ENCODE peak calls at places on chromosomes 16 and 17, in four cellular contexts. G, L, Q and W are unnamed samples. For H3K4me1, the result is how much of the 10 kb centered on the place peaks cover.

GRCh38 chr17:4708436-4708835 is 2.0 kb upstream of the ARRB2 start:
- DNase-seq in G (no peak), L (peak), Q (no peak), W (no peak)

GRCh38 chr17:4204190-4204589 is 59.6 kb downstream of the ANKFY1 start:
- DNase-seq in G (no peak), L (no peak), Q (peak), W (no peak)

GRCh38 chr16:75320435-75320834 is 69.0 kb upstream of the BCAR1 start:
- DNase-seq in G (no peak), L (no peak), Q (peak), W (peak)

GRCh38 chr17:77610980-77611641 is 347.4 kb upstream of the TNRC6C start:
- DNase-seq in G (no peak), L (no peak), Q (peak), W (no peak)

GRCh38 chr17:57595942-57596695 is 149.0 kb downstream of the CCDC182 start:
- DNase-seq in G (no peak), L (no peak), Q (no peak), W (no peak)

GRCh38 chr17:27533874-27534815 is 77.9 kb downstream of the KSR1 start:
- DNase-seq in G (no peak), L (no peak), Q (peak), W (no peak)

GRCh38 chr16:58451263-58451662 is 48.7 kb upstream of the NDRG4 start:
- DNase-seq in G (no peak), L (no peak), Q (no peak), W (no peak)

GRCh38 chr17:74649909-74650308 is 26.4 kb upstream of the CD300E start:
- DNase-seq in G (no peak), L (no peak), Q (no peak), W (no peak)

GRCh38 chr16:89670496-89671431 is 13.1 kb downstream of the SPATA33 start:
- DNase-seq in G (no peak), L (no peak), Q (peak), W (no peak)

GRCh38 chr17:76524598-76525512 is 12.7 kb downstream of the CYGB start:
- DNase-seq in G (peak), L (no peak), Q (peak), W (peak)

GRCh38 chr17:58381124-58381838 is 29.3 kb upstream of the SUPT4H1 start:
- DNase-seq in G (peak), L (no peak), Q (no peak), W (no peak)

GRCh38 chr17:49214665-49215360 is 4.3 kb downstream of the ABI3 start:
- DNase-seq in G (peak), L (no peak), Q (no peak), W (peak)
- H3K4me3 ChIP-seq in G (no peak), L (no peak), Q (no peak), W (no peak)

GRCh38 chr16:85472514-85472913 is 140.6 kb upstream of the GSE1 start:
- DNase-seq in G (no peak), L (no peak), Q (no peak), W (no peak)
- H3K4me1 ChIP-seq in G (under half), L (under half), Q (under half), W (under half)

DNA sequence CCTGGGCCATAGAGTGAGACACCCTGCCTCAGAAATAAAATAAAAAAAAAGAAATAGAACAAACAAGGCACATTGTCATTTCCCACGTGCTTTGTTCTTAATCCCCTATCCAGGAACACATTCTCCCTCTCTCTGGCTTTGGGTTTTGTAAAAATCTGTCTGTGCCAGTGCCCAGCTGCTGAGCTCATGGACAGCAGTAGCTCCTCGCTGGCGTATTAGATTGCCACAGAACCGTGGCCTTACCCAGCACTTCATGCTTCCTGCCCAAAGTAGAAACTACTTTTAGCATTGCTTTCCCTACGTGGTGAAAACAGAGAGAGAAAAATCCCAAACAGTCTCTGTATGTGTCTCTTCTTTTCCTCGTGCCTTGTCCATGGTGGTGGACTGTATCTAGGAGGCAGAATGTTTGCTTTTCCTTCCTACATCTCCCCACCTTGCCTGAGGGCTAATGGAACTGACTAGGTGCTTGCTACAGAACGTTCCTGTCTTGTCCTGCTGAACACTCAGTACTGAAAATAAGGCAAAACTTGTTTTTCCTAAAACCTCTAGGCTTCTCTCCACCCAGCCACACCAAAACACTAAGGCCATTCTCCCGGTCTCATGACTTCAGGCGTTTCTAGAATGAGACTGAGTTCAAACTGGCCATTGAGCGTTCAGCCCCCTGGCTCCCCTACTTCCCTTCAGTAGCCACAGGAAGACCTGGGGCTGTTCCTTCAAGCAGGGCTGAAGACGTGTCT is 26.1 kb downstream of the MNT start:
- DNase-seq in G (no peak), L (no peak), Q (no peak), W (no peak)
- H3K27ac ChIP-seq in G (no peak), L (no peak), Q (no peak), W (no peak)

GRCh38 chr17:21167303-21167702 is 40.5 kb downstream of the DHRS7B start:
- DNase-seq in G (no peak), L (no peak), Q (peak), W (peak)
- H3K4me3 ChIP-seq in G (no peak), L (no peak), Q (peak), W (no peak)

GRCh38 chr17:17416007-17416399 is 60.8 kb upstream of the MED9 start:
- DNase-seq in G (no peak), L (peak), Q (peak), W (no peak)

GRCh38 chr17:17414316-17414937 is 62.4 kb upstream of the MED9 start:
- DNase-seq in G (no peak), L (no peak), Q (peak), W (no peak)

GRCh38 chr17:17417718-17418151 is 59.1 kb upstream of the MED9 start:
- DNase-seq in G (no peak), L (no peak), Q (no peak), W (no peak)

GRCh38 chr17:17415006-17415405 is 61.8 kb upstream of the MED9 start:
- DNase-seq in G (no peak), L (no peak), Q (no peak), W (no peak)

GRCh38 chr17:17416400-17417360 is 60.1 kb upstream of the MED9 start:
- DNase-seq in G (no peak), L (no peak), Q (peak), W (no peak)
- H3K4me1 ChIP-seq in G (under half), L (under half), Q (under half), W (under half)

DNA sequence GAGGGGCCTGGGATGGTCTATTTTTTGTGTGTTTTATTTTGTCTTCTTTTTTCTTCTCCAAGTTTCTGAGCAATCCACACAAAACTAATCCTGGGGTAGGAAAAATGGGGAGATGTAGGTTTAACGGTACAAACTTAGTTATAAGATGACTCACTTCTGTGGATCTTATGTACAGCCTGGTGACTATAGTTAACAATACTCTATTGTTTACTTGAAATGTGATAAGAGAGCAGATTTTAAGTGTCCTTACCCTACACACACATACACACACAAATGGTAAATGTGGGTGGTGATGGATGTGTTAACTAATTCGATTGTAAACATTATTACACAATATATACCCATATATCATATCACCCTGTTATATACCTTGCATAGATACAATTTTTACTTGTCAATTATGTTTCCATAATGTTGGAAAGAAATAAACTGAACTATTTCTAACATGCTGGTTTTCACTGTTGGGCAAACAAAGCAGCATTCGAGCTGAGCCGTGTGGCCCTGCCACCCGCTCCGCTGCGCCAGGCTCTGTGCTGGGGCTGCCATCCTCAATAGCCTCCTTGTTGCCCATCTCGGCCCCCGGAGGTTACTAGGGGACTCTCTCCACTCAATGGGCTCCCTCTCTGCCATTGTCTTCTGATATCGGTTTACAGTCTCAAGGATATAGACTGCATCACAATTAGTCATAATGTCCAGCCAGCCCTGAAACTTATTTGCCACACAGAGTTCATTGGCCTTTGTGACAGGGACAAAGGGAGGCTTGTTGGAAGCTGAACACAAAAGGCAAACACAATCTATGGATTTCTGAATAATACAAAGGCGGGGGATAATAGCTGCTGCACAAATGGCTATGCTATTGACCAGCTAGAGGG is 380.3 kb upstream of the MAF start:
- DNase-seq in G (no peak), L (no peak), Q (no peak), W (peak)
- H3K27ac ChIP-seq in G (no peak), L (no peak), Q (no peak), W (no peak)